ENCODE peak calls at places on chromosomes 13 and 19, in seven cellular contexts. S, I, O, G, U, J and T are unnamed samples.

GRCh38 chr13:104779311-104779710 is 1713.1 kb upstream of the SLC10A2 start:
- DNase-seq in S (no peak), I (no peak), O (peak), G (no peak), U (no peak), J (no peak), T (no peak)

GRCh38 chr19:610071-610800 is 20.6 kb downstream of the HCN2 start:
- DNase-seq in S (no peak), I (no peak), O (no peak), G (no peak), U (no peak), J (no peak), T (no peak)

GRCh38 chr13:25819856-25820530 is 231.8 kb downstream of the SHISA2 start:
- DNase-seq in S (no peak), I (no peak), O (no peak), G (no peak), U (no peak), J (peak), T (no peak)

GRCh38 chr19:14482112-14482941 is 7.2 kb upstream of the PTGER1 start:
- DNase-seq in S (no peak), I (no peak), O (no peak), G (no peak), U (no peak), J (no peak), T (no peak)

GRCh38 chr19:35284153-35285140 is 2.1 kb downstream of the HAMP start:
- DNase-seq in S (no peak), I (no peak), O (no peak), G (no peak), U (no peak), J (no peak), T (no peak)

GRCh38 chr13:40624338-40624737 is 42.1 kb downstream of the FOXO1 start:
- DNase-seq in S (no peak), I (no peak), O (no peak), G (no peak), U (no peak), J (no peak), T (no peak)

GRCh38 chr19:23475477-23475876 is 80.2 kb upstream of the ZNF91 start:
- DNase-seq in S (no peak), I (no peak), O (no peak), G (no peak), U (no peak), J (no peak), T (no peak)

GRCh38 chr19:53432088-53432661 is 391 bp downstream of the ZNF761 start:
- DNase-seq in S (no peak), I (peak), O (no peak), G (peak), U (no peak), J (peak), T (no peak)

GRCh38 chr19:18756896-18757295 is 34.2 kb downstream of the COMP start:
- DNase-seq in S (no peak), I (no peak), O (no peak), G (no peak), U (no peak), J (no peak), T (no peak)

GRCh38 chr13:44165172-44165894 is 208.3 kb upstream of the SERP2 start:
- DNase-seq in S (no peak), I (no peak), O (no peak), G (no peak), U (no peak), J (no peak), T (no peak)

GRCh38 chr13:39810091-39810877 is 154.8 kb downstream of the COG6 start:
- DNase-seq in S (no peak), I (no peak), O (no peak), G (no peak), U (no peak), J (no peak), T (no peak)

GRCh38 chr13:99151516-99151915 is 49.1 kb upstream of the UBAC2 start:
- DNase-seq in S (no peak), I (no peak), O (peak), G (no peak), U (no peak), J (no peak), T (peak)